ENCODE peak calls at places on chromosomes 1 and 21, in nine cellular contexts. K, L, E, I, W, R, G, D and J are unnamed samples.

GRCh38 chr1:111739984-111740765 is 980 bp upstream of the INKA2 start:
- DNase-seq in R (no peak), D (no peak), L (peak), W (peak), E (no peak), G (no peak), I (peak), K (peak), J (peak)

GRCh38 chr21:46459356-46460112 is 843 bp downstream of the DIP2A start:
- DNase-seq in I (peak), D (no peak), L (peak), G (peak), E (no peak), K (peak), R (peak), W (peak), J (no peak)

GRCh38 chr21:35382696-35383095 is 333.6 kb upstream of the RUNX1 start:
- DNase-seq in R (no peak), G (no peak), L (no peak), K (peak), W (no peak), D (no peak), E (no peak), I (no peak), J (no peak)

GRCh38 chr1:112506731-112507130 is 2.0 kb upstream of the WNT2B start:
- DNase-seq in K (no peak), I (no peak), L (no peak), R (no peak), E (no peak), D (no peak), W (no peak), G (no peak), J (no peak)

GRCh38 chr1:156524481-156524869 is 23.9 kb upstream of the MEF2D start:
- DNase-seq in D (no peak), K (no peak), G (peak), R (peak), L (no peak), W (no peak), E (no peak), I (no peak), J (no peak)

GRCh38 chr1:118563969-118564951 is 379.2 kb upstream of the SPAG17 start:
- DNase-seq in L (no peak), D (no peak), K (peak), W (no peak), E (no peak), I (peak), G (no peak), R (no peak), J (no peak)

GRCh38 chr1:52978045-52978444 is 51.0 kb downstream of the SCP2 start:
- DNase-seq in G (no peak), D (no peak), K (no peak), L (peak), R (no peak), W (no peak), E (no peak), I (peak), J (no peak)

GRCh38 chr1:156756355-156756754 is 4.9 kb upstream of the HDGF start:
- DNase-seq in G (no peak), R (no peak), E (no peak), K (no peak), D (no peak), W (no peak), L (no peak), I (no peak), J (no peak)

GRCh38 chr1:221169447-221169889 is 290.2 kb downstream of the HLX start:
- DNase-seq in D (no peak), K (peak), E (no peak), W (no peak), G (no peak), I (peak), R (no peak), L (peak), J (no peak)

GRCh38 chr1:179278920-179279319 is 14.7 kb upstream of the SOAT1 start:
- DNase-seq in R (no peak), G (no peak), D (no peak), K (no peak), W (no peak), L (no peak), I (no peak), E (no peak), J (no peak)

GRCh38 chr1:68516066-68516465 is 19.2 kb upstream of the DEPDC1 start:
- DNase-seq in I (no peak), W (no peak), R (no peak), D (no peak), L (no peak), G (no peak), E (no peak), K (peak), J (no peak)

GRCh38 chr1:85134583-85135455 is 66.0 kb downstream of the SYDE2 start:
- DNase-seq in I (peak), W (no peak), E (no peak), G (no peak), K (peak), R (no peak), D (no peak), L (peak), J (no peak)

GRCh38 chr1:36400825-36401601 is 3.3 kb upstream of the LSM10 start:
- DNase-seq in R (peak), L (peak), G (no peak), K (peak), W (peak), E (no peak), D (peak), I (peak), J (peak)

GRCh38 chr1:244209955-244210354 is 158.9 kb downstream of the ZBTB18 start:
- DNase-seq in W (no peak), G (no peak), L (no peak), I (no peak), D (no peak), K (no peak), E (no peak), R (no peak), J (no peak)

GRCh38 chr1:233656700-233657099 is 42.8 kb downstream of the KCNK1 start:
- DNase-seq in K (no peak), I (no peak), D (no peak), L (no peak), W (no peak), G (no peak), E (no peak), R (no peak), J (no peak)

GRCh38 chr1:220038640-220039039 is 7.7 kb downstream of the EPRS1 start:
- DNase-seq in W (no peak), E (no peak), R (no peak), G (no peak), K (no peak), D (no peak), I (no peak), L (no peak), J (no peak)

GRCh38 chr21:45427331-45428271 is 22.6 kb downstream of the COL18A1 start:
- DNase-seq in G (no peak), W (no peak), R (no peak), L (peak), E (peak), I (peak), K (peak), D (no peak), J (no peak)

GRCh38 chr1:91404151-91405012 is at the start of gene HFM1:
- DNase-seq in D (peak), I (peak), R (peak), L (peak), W (peak), E (peak), K (peak), G (peak), J (peak)

GRCh38 chr1:177913762-177914540 is 55.9 kb downstream of the SEC16B start:
- DNase-seq in E (no peak), W (no peak), I (peak), G (no peak), K (peak), R (no peak), L (peak), D (no peak), J (no peak)

GRCh38 chr1:22105611-22106207 is 37.2 kb downstream of the WNT4 start:
- DNase-seq in G (peak), E (no peak), D (peak), I (peak), W (no peak), L (peak), R (peak), K (peak), J (no peak)

GRCh38 chr1:229674042-229674441 is 48.0 kb downstream of the URB2 start:
- DNase-seq in L (no peak), G (no peak), E (no peak), K (no peak), W (no peak), R (no peak), D (no peak), I (no peak), J (no peak)

GRCh38 chr1:1630965-1631792 is 794 bp upstream of the MMP23B start:
- DNase-seq in I (peak), R (no peak), D (no peak), L (peak), G (no peak), E (no peak), K (peak), W (peak), J (peak)

GRCh38 chr1:225435487-225435886 is 7.6 kb upstream of the LBR start:
- DNase-seq in D (no peak), K (no peak), W (no peak), I (no peak), E (no peak), R (no peak), G (no peak), L (no peak), J (no peak)

GRCh38 chr1:155909894-155910293 is 1.3 kb downstream of the RIT1 start:
- DNase-seq in E (no peak), I (peak), D (no peak), W (no peak), G (no peak), R (no peak), K (peak), L (peak), J (no peak)

GRCh38 chr1:61539720-61540462 is 185.1 kb downstream of the TM2D1 start:
- DNase-seq in E (no peak), W (no peak), I (peak), D (no peak), R (no peak), L (no peak), K (no peak), G (no peak), J (no peak)

GRCh38 chr1:27572679-27573426 is 31.1 kb downstream of the AHDC1 start:
- DNase-seq in W (no peak), E (no peak), R (no peak), L (no peak), D (no peak), I (peak), K (peak), G (no peak), J (no peak)

GRCh38 chr1:20657024-20657423 is 4.1 kb downstream of the DDOST start:
- DNase-seq in K (no peak), D (no peak), E (no peak), W (no peak), L (no peak), R (no peak), I (no peak), G (no peak), J (no peak)

GRCh38 chr1:88079036-88079435 is 605.0 kb upstream of the PKN2 start:
- DNase-seq in G (no peak), K (peak), E (no peak), W (no peak), I (no peak), R (no peak), D (no peak), L (no peak), J (no peak)

GRCh38 chr1:236975461-236975860 is 28.8 kb downstream of the MT1HL1 start:
- DNase-seq in D (no peak), I (no peak), L (no peak), K (no peak), W (no peak), E (no peak), R (no peak), G (no peak), J (no peak)

GRCh38 chr1:154419620-154420020 is 14.5 kb downstream of the IL6R start:
- DNase-seq in I (peak), D (no peak), L (peak), K (peak), E (peak), R (no peak), W (peak), G (no peak), J (no peak)

GRCh38 chr1:244052011-244052727 is 1.1 kb downstream of the ZBTB18 start:
- DNase-seq in L (no peak), K (peak), D (no peak), G (no peak), I (no peak), R (no peak), W (no peak), E (no peak), J (no peak)

GRCh38 chr1:208850441-208850840 is 606.3 kb upstream of the PLXNA2 start:
- DNase-seq in R (no peak), D (no peak), K (no peak), G (no peak), E (no peak), L (no peak), I (no peak), W (no peak), J (no peak)